ENCODE peak calls at places on chromosomes 11 and 22, in five cellular contexts. One of them, this sample, is unnamed.

GRCh38 chr11:118358071-118358470 is 1.3 kb upstream of the UBE4A start:
- DNase-seq in SK-N-SH: no peak
- DNase-seq in suprapubic skin: no peak
- DNase-seq in sigmoid colon: no peak
- DNase-seq in transverse colon: no peak
- DNase-seq in this sample: no peak

GRCh38 chr11:86152901-86153300 is 84.0 kb upstream of the PICALM start:
- DNase-seq in SK-N-SH: no peak
- DNase-seq in suprapubic skin: no peak
- DNase-seq in sigmoid colon: no peak
- DNase-seq in transverse colon: no peak
- DNase-seq in this sample: no peak

GRCh38 chr11:82703796-82704195 is 29.9 kb downstream of the FAM181B start:
- DNase-seq in SK-N-SH: no peak
- DNase-seq in suprapubic skin: no peak
- DNase-seq in sigmoid colon: no peak
- DNase-seq in transverse colon: no peak
- DNase-seq in this sample: no peak

GRCh38 chr11:77411238-77411637 is 62.7 kb downstream of the PAK1 start:
- DNase-seq in SK-N-SH: no peak
- DNase-seq in suprapubic skin: peak; percentile 80
- DNase-seq in sigmoid colon: peak; percentile 66
- DNase-seq in transverse colon: peak; percentile 38
- DNase-seq in this sample: no peak

GRCh38 chr11:126797801-126798200 is 202.8 kb downstream of the KIRREL3 start:
- DNase-seq in SK-N-SH: no peak
- DNase-seq in suprapubic skin: no peak
- DNase-seq in sigmoid colon: no peak
- DNase-seq in transverse colon: no peak
- DNase-seq in this sample: no peak

GRCh38 chr11:125253795-125254525 is 89.4 kb downstream of the PKNOX2 start:
- DNase-seq in SK-N-SH: no peak
- DNase-seq in suprapubic skin: no peak
- DNase-seq in sigmoid colon: no peak
- DNase-seq in transverse colon: no peak
- DNase-seq in this sample: no peak

GRCh38 chr22:40289991-40290459 is 56.3 kb upstream of the ADSL start:
- DNase-seq in SK-N-SH: no peak
- DNase-seq in suprapubic skin: no peak
- DNase-seq in sigmoid colon: no peak
- DNase-seq in transverse colon: peak; percentile 27
- DNase-seq in this sample: peak; percentile 33

GRCh38 chr11:121249039-121249663 is 43.4 kb upstream of the SC5D start:
- DNase-seq in SK-N-SH: peak; percentile 64
- DNase-seq in suprapubic skin: no peak
- DNase-seq in sigmoid colon: no peak
- DNase-seq in transverse colon: no peak
- DNase-seq in this sample: no peak

GRCh38 chr22:49623715-49624114 is 204.0 kb downstream of the BRD1 start:
- DNase-seq in SK-N-SH: no peak
- DNase-seq in suprapubic skin: no peak
- DNase-seq in sigmoid colon: no peak
- DNase-seq in transverse colon: no peak
- DNase-seq in this sample: no peak

GRCh38 chr11:406796-407650 is 7.8 kb downstream of the SIGIRR start:
- DNase-seq in SK-N-SH: peak; percentile 99
- DNase-seq in suprapubic skin: no peak
- DNase-seq in sigmoid colon: peak; percentile 91
- DNase-seq in transverse colon: peak; percentile 89
- DNase-seq in this sample: peak; percentile 78
- H3K27ac ChIP-seq in SK-N-SH: no peak overlapping the region
- H3K27ac ChIP-seq in suprapubic skin: peak overlapping the region; percentile 70
- H3K27ac ChIP-seq in sigmoid colon: peak overlapping the region; percentile 74
- H3K27ac ChIP-seq in transverse colon: peak overlapping the region; percentile 78
- H3K27ac ChIP-seq in this sample: peak overlapping the region; percentile 80

GRCh38 chr22:24975125-24975640 is 22.7 kb downstream of the KIAA1671 start:
- DNase-seq in SK-N-SH: no peak
- DNase-seq in suprapubic skin: no peak
- DNase-seq in sigmoid colon: no peak
- DNase-seq in transverse colon: no peak
- DNase-seq in this sample: no peak

GRCh38 chr22:24978308-24978707 is 25.8 kb downstream of the KIAA1671 start:
- DNase-seq in SK-N-SH: no peak
- DNase-seq in suprapubic skin: no peak
- DNase-seq in sigmoid colon: no peak
- DNase-seq in transverse colon: no peak
- DNase-seq in this sample: no peak

GRCh38 chr22:24975813-24976341 is 23.4 kb downstream of the KIAA1671 start:
- DNase-seq in SK-N-SH: no peak
- DNase-seq in suprapubic skin: peak; percentile 89
- DNase-seq in sigmoid colon: peak; percentile 74
- DNase-seq in transverse colon: no peak
- DNase-seq in this sample: no peak

GRCh38 chr22:24977370-24978230 is 25.1 kb downstream of the KIAA1671 start:
- DNase-seq in SK-N-SH: no peak
- DNase-seq in suprapubic skin: no peak
- DNase-seq in sigmoid colon: peak; percentile 79
- DNase-seq in transverse colon: peak; percentile 68
- DNase-seq in this sample: no peak

GRCh38 chr22:24976442-24977218 is 24.1 kb downstream of the KIAA1671 start:
- DNase-seq in SK-N-SH: no peak
- DNase-seq in suprapubic skin: no peak
- DNase-seq in sigmoid colon: no peak
- DNase-seq in transverse colon: no peak
- DNase-seq in this sample: no peak
- TF ChIP-seq POLR2AphosphoS5 in SK-N-SH: no peak
- TF ChIP-seq POLR2AphosphoS5 in suprapubic skin: no peak
- TF ChIP-seq POLR2AphosphoS5 in sigmoid colon: no peak
- TF ChIP-seq POLR2AphosphoS5 in transverse colon: no peak
- TF ChIP-seq POLR2AphosphoS5 in this sample: no peak

DNA sequence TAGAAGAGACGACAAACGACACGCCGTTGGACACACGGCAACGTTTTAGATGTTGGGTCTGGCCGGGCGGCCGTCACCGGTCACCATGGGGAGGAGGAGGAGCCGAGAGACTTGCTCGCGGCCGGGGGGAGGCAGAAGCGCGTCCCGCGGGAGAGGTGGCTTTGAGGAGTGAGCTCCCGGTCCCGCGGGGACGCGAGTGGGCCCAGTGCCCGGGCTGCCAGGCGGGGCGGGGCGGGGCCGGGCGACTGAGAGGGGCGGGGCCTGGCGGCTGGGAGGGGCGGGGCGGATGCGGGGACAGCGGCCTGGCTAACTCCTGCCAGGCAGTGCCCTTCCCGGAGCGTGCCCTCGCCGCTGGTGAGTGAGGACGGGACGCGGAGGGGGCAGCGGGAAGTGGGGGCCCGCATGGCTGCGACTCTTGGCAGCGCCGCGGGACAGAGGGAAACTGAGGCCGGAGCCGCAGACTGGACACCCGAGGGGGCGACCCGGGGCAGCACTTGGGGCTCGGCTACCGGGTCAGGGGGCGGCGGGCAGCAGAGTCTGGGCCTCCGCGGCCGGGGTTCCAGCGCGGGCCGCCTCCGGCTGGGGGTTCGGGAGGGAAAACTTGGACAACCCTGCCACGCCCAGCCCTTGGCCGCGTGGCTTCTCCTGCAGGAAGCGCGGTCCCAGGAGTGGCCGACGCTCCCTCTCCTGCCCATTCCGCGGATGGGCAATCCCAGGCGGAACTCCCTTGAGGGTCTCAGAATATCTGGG is at the start of gene TSPO:
- DNase-seq in SK-N-SH: peak; percentile 89
- DNase-seq in suprapubic skin: peak; percentile 88
- DNase-seq in sigmoid colon: peak; percentile 90
- DNase-seq in transverse colon: peak; percentile 84
- DNase-seq in this sample: peak; percentile 86
- H3K4me3 ChIP-seq in SK-N-SH: peak within 1 kb of the TSS; percentile 59
- H3K4me3 ChIP-seq in suprapubic skin: peak within 1 kb of the TSS; percentile 80
- H3K4me3 ChIP-seq in sigmoid colon: peak within 1 kb of the TSS; percentile 86
- H3K4me3 ChIP-seq in transverse colon: peak within 1 kb of the TSS; percentile 60
- H3K4me3 ChIP-seq in this sample: peak within 1 kb of the TSS; percentile 84

GRCh38 chr11:116918925-116919653 is 81.7 kb upstream of the APOA1 start:
- DNase-seq in SK-N-SH: no peak
- DNase-seq in suprapubic skin: no peak
- DNase-seq in sigmoid colon: no peak
- DNase-seq in transverse colon: no peak
- DNase-seq in this sample: no peak
- H3K27ac ChIP-seq in SK-N-SH: no peak overlapping the region
- H3K27ac ChIP-seq in suprapubic skin: no peak overlapping the region
- H3K27ac ChIP-seq in sigmoid colon: no peak overlapping the region
- H3K27ac ChIP-seq in transverse colon: no peak overlapping the region
- H3K27ac ChIP-seq in this sample: no peak overlapping the region

GRCh38 chr11:2796091-2796490 is 89.5 kb downstream of the CDKN1C start:
- DNase-seq in SK-N-SH: no peak
- DNase-seq in suprapubic skin: peak; percentile 71
- DNase-seq in sigmoid colon: peak; percentile 54
- DNase-seq in transverse colon: peak; percentile 6
- DNase-seq in this sample: no peak

GRCh38 chr11:2794947-2795346 is 90.6 kb downstream of the CDKN1C start:
- DNase-seq in SK-N-SH: no peak
- DNase-seq in suprapubic skin: peak; percentile 65
- DNase-seq in sigmoid colon: peak; percentile 64
- DNase-seq in transverse colon: peak; percentile 5
- DNase-seq in this sample: peak; percentile 23

GRCh38 chr11:2794419-2794795 is 91.2 kb downstream of the CDKN1C start:
- DNase-seq in SK-N-SH: no peak
- DNase-seq in suprapubic skin: no peak
- DNase-seq in sigmoid colon: peak; percentile 42
- DNase-seq in transverse colon: no peak
- DNase-seq in this sample: peak; percentile 24

GRCh38 chr11:2796508-2797180 is 88.9 kb downstream of the CDKN1C start:
- DNase-seq in SK-N-SH: no peak
- DNase-seq in suprapubic skin: peak; percentile 54
- DNase-seq in sigmoid colon: peak; percentile 46
- DNase-seq in transverse colon: peak; percentile 3
- DNase-seq in this sample: no peak

GRCh38 chr11:2795491-2795991 is 90.0 kb downstream of the CDKN1C start:
- DNase-seq in SK-N-SH: no peak
- DNase-seq in suprapubic skin: peak; percentile 73
- DNase-seq in sigmoid colon: peak; percentile 56
- DNase-seq in transverse colon: peak; percentile 6
- DNase-seq in this sample: no peak
- TF ChIP-seq POLR2AphosphoS5 in SK-N-SH: no peak
- TF ChIP-seq POLR2AphosphoS5 in suprapubic skin: no peak
- TF ChIP-seq POLR2AphosphoS5 in sigmoid colon: no peak
- TF ChIP-seq POLR2AphosphoS5 in transverse colon: no peak
- TF ChIP-seq POLR2AphosphoS5 in this sample: no peak

This sample was measured in stomach.